ENCODE peak calls at places on chromosomes 5 and 9, in ten cellular contexts. N, I, A, M, Q, S, P, Y, W and Z are unnamed samples.

GRCh38 chr9:127066060-127066774 is 56.2 kb downstream of the ANGPTL2 start:
- DNase-seq in N (no peak), I (no peak), A (no peak), M (peak; percentile 39), Q (no peak), S (no peak), P (no peak), Y (no peak), W (peak; percentile 76), Z (no peak)

GRCh38 chr5:141208478-141208877 is at the start of gene PCDHB12:
- DNase-seq in N (no peak), I (no peak), A (no peak), M (no peak), Q (no peak), S (no peak), P (peak; percentile 74), Y (no peak), W (peak; percentile 1), Z (no peak)

GRCh38 chr5:132363431-132364112 is 5.9 kb upstream of the SLC22A5 start:
- DNase-seq in N (no peak), I (no peak), A (no peak), M (peak; percentile 94), Q (no peak), S (no peak), P (no peak), Y (peak; percentile 98), W (peak; percentile 94), Z (no peak)

GRCh38 chr9:76688471-76689238 is 75.6 kb upstream of the PCA3 start:
- DNase-seq in N (no peak), I (no peak), A (no peak), M (no peak), Q (peak; percentile 84), S (no peak), P (no peak), Y (no peak), W (peak; percentile 23), Z (no peak)

GRCh38 chr9:84207443-84208032 is 133.0 kb downstream of the SLC28A3 start:
- DNase-seq in N (no peak), I (no peak), A (no peak), M (no peak), Q (no peak), S (no peak), P (no peak), Y (no peak), W (no peak), Z (no peak)

GRCh38 chr9:79695531-79696218 is 123.9 kb downstream of the TLE4 start:
- DNase-seq in N (no peak), I (peak; percentile 69), A (no peak), M (no peak), Q (no peak), S (no peak), P (no peak), Y (no peak), W (no peak), Z (no peak)

GRCh38 chr9:134623408-134624066 is 18.1 kb upstream of the COL5A1 start:
- DNase-seq in N (peak; percentile 33), I (no peak), A (no peak), M (peak; percentile 67), Q (no peak), S (no peak), P (no peak), Y (no peak), W (no peak), Z (peak; percentile 13)

GRCh38 chr5:157387683-157388093 is 72.3 kb upstream of the NIPAL4 start:
- DNase-seq in N (no peak), I (no peak), A (no peak), M (peak; percentile 98), Q (no peak), S (no peak), P (no peak), Y (peak; percentile 66), W (peak; percentile 77), Z (no peak)

GRCh38 chr5:167565555-167565954 is 725.9 kb upstream of the WWC1 start:
- DNase-seq in N (no peak), I (no peak), A (no peak), M (no peak), Q (no peak), S (no peak), P (peak; percentile 60), Y (peak; percentile 35), W (peak; percentile 61), Z (no peak)

GRCh38 chr9:121686930-121687541 is 35.6 kb downstream of the DAB2IP start:
- DNase-seq in N (peak; percentile 77), I (peak; percentile 84), A (no peak), M (peak; percentile 43), Q (no peak), S (peak; percentile 73), P (peak; percentile 88), Y (peak; percentile 78), W (peak; percentile 83), Z (peak; percentile 60)

GRCh38 chr5:131854134-131854533 is 57.3 kb upstream of the FNIP1 start:
- DNase-seq in N (no peak), I (peak; percentile 26), A (no peak), M (no peak), Q (no peak), S (no peak), P (no peak), Y (peak; percentile 71), W (peak; percentile 34), Z (no peak)

GRCh38 chr5:136750507-136750906 is 385.2 kb upstream of the TRPC7 start:
- DNase-seq in N (no peak), I (no peak), A (no peak), M (peak; percentile 20), Q (no peak), S (no peak), P (no peak), Y (no peak), W (peak; percentile 54), Z (no peak)

GRCh38 chr9:38096238-38096805 is 27.3 kb upstream of the SHB start:
- DNase-seq in N (no peak), I (no peak), A (no peak), M (no peak), Q (no peak), S (no peak), P (no peak), Y (peak; percentile 97), W (no peak), Z (no peak)

GRCh38 chr5:180090769-180091546 is 19.4 kb upstream of the RNF130 start:
- DNase-seq in N (no peak), I (peak; percentile 39), A (no peak), M (peak; percentile 36), Q (no peak), S (no peak), P (peak; percentile 89), Y (peak; percentile 52), W (peak; percentile 75), Z (peak; percentile 28)